ENCODE peak calls at places on chromosomes 12 and 14, in six cellular contexts. Q is uterus, E is hepatocyte, A is HepG2, C is prostate gland, D is stomach. Z is an unnamed sample. For H3K27me3, the result is how much of the 10 kb centered on the place peaks cover.

GRCh38 chr12:93572712-93573551 is 457 bp downstream of the SOCS2 start:
- DNase-seq in A (no peak), E (peak), D (no peak), C (no peak), Q (peak), Z (no peak)

GRCh38 chr12:116133149-116133548 is 144.3 kb downstream of the MED13L start:
- DNase-seq in C (no peak), D (no peak), A (peak), E (no peak), Q (no peak), Z (no peak)

GRCh38 chr14:64812412-64812811 is 67.3 kb downstream of the SPTB start:
- DNase-seq in Q (no peak), A (no peak), C (no peak), E (peak), D (peak), Z (no peak)

GRCh38 chr12:47820631-47821345 is 1.1 kb upstream of the HDAC7 start:
- DNase-seq in A (peak), E (peak), Q (peak), C (peak), D (peak), Z (peak)

GRCh38 chr12:70557583-70558263 is 79.5 kb downstream of the PTPRB start:
- DNase-seq in D (no peak), E (no peak), Q (no peak), C (no peak), A (peak), Z (no peak)

GRCh38 chr14:103548463-103549351 is 13.8 kb downstream of the BAG5 start:
- DNase-seq in E (no peak), Q (no peak), D (no peak), C (no peak), A (no peak), Z (no peak)

GRCh38 chr12:113222730-113223531 is 1.7 kb downstream of the TPCN1 start:
- DNase-seq in E (peak), A (peak), Q (peak), C (peak), D (peak), Z (peak)

GRCh38 chr14:47676301-47676617 is 854 bp upstream of the MDGA2 start:
- DNase-seq in E (no peak), C (no peak), A (no peak), D (no peak), Q (no peak), Z (no peak)

GRCh38 chr12:57840701-57841100 is 5.8 kb downstream of the CTDSP2 start:
- DNase-seq in C (no peak), D (peak), E (peak), Q (no peak), A (peak), Z (no peak)

GRCh38 chr14:77498120-77498979 is at the start of gene ISM2:
- DNase-seq in A (peak), D (peak), Q (peak), C (peak), E (peak), Z (no peak)

GRCh38 chr12:28938056-28938455 is 211.0 kb upstream of the FAR2 start:
- DNase-seq in D (no peak), A (no peak), Q (no peak), E (no peak), C (no peak), Z (no peak)

GRCh38 chr12:130441771-130442760 is 104.4 kb downstream of the PIWIL1 start:
- DNase-seq in E (no peak), Q (no peak), A (no peak), D (no peak), C (no peak), Z (no peak)

GRCh38 chr12:96906849-96907664 is at the start of gene NEDD1:
- DNase-seq in A (peak), Q (peak), C (peak), D (peak), E (peak), Z (no peak)

GRCh38 chr12:116127858-116128257 is 149.6 kb downstream of the MED13L start:
- DNase-seq in D (no peak), A (no peak), Q (no peak), E (no peak), C (no peak), Z (no peak)

GRCh38 chr14:87522575-87522974 is 470.4 kb downstream of the GALC start:
- DNase-seq in A (no peak), E (peak), D (no peak), C (no peak), Q (no peak), Z (no peak)

GRCh38 chr14:37599527-37600368 is 4.3 kb downstream of the TTC6 start:
- DNase-seq in C (no peak), E (peak), Q (no peak), A (no peak), D (no peak), Z (no peak)

GRCh38 chr14:37598085-37598972 is 2.9 kb downstream of the TTC6 start:
- DNase-seq in A (no peak), Q (no peak), E (peak), D (peak), C (no peak), Z (no peak)

GRCh38 chr14:37600880-37601741 is 5.7 kb downstream of the TTC6 start:
- DNase-seq in A (no peak), C (no peak), D (peak), Q (no peak), E (no peak), Z (no peak)

GRCh38 chr14:37597538-37598084 is 2.2 kb downstream of the TTC6 start:
- DNase-seq in E (peak), A (no peak), Q (no peak), C (no peak), D (peak), Z (no peak)

DNA sequence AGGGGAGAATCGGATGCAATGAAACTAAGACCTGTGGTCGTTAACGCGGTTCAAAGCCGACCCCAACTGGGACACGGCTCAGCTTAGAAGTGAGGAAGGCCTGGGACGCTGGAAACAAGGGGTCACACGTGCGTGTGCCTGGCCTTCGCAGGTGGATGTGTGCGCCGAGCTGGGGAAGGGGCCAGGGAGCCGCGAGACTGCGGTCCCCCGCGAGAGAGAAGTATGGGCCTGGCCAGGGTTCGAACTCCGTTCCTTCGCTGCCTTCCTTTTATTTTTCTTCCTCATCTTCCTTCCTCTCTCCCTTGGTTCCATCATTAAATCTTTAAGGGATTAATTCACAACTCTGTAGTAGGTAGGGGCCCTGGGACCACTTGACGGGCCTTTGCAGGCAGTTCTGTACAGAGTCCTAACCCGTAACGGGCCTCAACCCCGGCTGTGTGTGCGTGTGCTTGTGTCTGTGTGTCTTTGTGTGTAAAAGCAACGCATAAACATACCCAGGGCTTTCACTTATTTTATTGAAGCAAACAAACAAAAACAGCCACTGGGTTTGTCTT is 3.6 kb downstream of the TTC6 start:
- DNase-seq in Q (no peak), D (no peak), A (no peak), E (no peak), C (no peak), Z (no peak)
- H3K4me3 ChIP-seq in Q (no peak), D (peak), A (no peak), E (peak), C (peak), Z (no peak)

GRCh38 chr12:61652265-61652664 is 607.9 kb upstream of the USP15 start:
- DNase-seq in C (no peak), Q (no peak), A (no peak), D (no peak), E (no peak), Z (no peak)

GRCh38 chr12:61654698-61655097 is 605.5 kb upstream of the USP15 start:
- DNase-seq in D (no peak), C (no peak), A (peak), E (peak), Q (no peak), Z (no peak)
- TF ChIP-seq CTCF in D (no peak), C (no peak), A (no peak), E (peak), Q (no peak), Z (no peak)

GRCh38 chr12:6769003-6769389 is 2.8 kb downstream of the PTMS start:
- DNase-seq in A (no peak), Q (peak), E (peak), C (peak), D (no peak), Z (no peak)
- H3K27me3 ChIP-seq in A (under half), Q (under half), E (under half), C (under half), D (under half), Z (under half)

DNA sequence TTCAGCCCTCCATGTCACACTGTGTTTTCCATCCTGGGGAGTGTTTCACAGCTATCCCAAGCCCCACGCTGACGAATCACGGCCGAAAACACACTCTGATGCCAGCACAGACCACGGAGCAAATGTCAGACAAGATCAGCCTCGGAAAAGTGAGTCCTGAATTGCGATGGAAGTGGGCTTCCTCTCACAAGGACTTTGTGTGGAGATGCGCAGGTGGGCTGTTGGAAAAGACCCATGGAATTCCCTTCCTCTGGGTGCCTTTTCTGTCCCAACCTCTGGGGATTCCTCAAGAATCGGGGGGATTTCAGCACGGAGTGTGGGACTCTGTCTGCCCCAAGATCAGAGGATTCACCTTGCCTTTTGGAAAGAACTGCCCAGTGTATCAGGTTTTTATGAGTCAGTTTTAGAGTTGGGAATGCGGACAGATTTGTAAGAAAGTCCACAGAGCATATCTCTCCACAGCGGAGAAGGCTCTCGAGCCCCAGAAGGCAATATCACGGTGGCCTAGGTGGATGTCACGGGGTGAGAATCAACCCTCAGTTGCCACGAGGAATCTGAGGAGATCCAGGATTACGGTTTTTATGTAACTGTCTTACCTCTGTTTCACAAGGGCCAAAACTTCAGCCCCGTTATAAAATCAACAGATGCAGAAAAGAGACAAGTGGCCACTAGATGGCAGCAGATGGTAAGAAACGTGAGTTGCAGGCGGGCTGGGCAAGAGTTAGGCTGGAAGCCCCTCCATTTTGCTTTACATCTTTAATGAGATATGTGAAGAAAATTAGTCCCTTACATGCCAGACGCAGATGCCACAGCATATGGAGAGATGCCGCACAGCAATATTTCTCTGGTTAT is 201.9 kb downstream of the DAD1 start:
- DNase-seq in C (peak), E (peak), D (peak), Q (peak), A (peak), Z (no peak)
- H3K4me3 ChIP-seq in C (no peak), E (no peak), D (no peak), Q (no peak), A (no peak), Z (no peak)

DNA sequence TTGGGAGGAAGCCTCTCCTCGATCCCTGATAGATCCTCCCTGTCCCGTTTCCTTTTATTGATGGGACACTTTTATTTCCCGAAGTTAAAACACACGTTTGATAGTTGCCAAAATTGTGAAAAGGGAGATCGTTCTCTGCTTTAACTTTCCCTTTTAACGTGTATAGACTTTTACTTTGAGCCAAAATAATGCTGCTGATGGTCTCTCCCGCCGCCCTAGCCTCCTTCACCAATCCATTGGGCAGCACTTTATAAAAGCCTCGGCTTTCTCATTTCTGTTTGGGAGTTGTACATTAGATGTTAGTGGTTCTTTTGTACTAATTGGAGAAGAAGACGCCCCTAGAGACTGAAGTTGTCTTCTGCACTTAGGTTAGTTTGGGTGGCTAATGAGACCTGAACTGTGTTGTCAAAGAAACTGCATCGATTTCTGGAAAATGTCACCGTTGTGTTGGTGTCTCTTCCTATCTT is 1.4 kb downstream of the TMTC2 start:
- DNase-seq in D (no peak), A (no peak), Q (no peak), E (peak), C (no peak), Z (no peak)
- TF ChIP-seq CTCF in D (no peak), A (no peak), Q (no peak), E (peak), C (no peak), Z (peak)

GRCh38 chr14:39847852-39848251 is 415.6 kb upstream of the FBXO33 start:
- DNase-seq in Q (no peak), D (no peak), C (no peak), A (no peak), E (no peak), Z (no peak)

GRCh38 chr14:39841088-39841487 is 408.9 kb upstream of the FBXO33 start:
- DNase-seq in D (no peak), C (no peak), A (no peak), E (no peak), Q (no peak), Z (no peak)

GRCh38 chr14:39847191-39847590 is 415.0 kb upstream of the FBXO33 start:
- DNase-seq in A (no peak), C (no peak), Q (no peak), D (no peak), E (no peak), Z (peak)

DNA sequence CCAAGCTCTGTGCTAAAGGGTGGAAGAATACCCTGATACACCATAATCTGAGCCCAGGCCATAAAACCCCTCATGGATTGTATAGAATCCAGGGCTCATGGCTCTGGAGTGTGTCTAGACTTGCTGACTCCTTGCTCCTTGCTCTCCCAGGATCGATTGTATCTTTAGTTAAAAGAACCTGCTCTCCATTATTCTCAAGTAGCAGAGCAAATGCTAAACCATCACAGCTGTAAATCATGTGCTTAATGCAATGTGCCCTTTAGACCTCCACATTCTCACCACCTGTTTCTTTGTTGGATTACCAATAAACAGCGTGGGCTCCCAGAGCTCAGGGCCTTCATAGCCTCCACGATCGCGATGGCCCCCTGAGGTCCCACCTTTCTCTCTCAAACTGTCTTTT is 411.6 kb upstream of the FBXO33 start:
- DNase-seq in E (no peak), A (no peak), C (no peak), Q (no peak), D (no peak), Z (no peak)
- H3K27me3 ChIP-seq in E (under half), A (under half), C (under half), Q (under half), D (under half), Z (under half)

DNA sequence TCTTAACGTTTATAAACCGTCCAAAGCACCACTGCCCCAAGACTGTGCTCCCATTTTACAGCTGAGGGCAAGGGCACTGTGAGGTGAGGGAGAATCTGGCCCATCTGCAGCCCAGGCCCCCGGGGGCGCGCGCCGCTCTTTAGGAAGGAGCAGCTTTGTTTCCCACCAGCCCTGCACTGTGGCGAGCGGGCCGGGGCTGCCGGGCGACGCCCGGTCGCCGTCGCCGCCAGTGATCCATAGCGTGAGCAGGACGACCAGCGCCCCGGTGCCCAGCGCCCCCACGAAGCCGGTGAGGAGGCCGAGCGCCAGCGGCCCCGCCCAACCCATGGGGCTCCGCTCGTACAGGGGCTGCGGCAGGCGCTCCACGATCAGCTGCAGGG is 34.6 kb downstream of the FIGNL2 start:
- DNase-seq in D (no peak), C (no peak), E (no peak), Q (no peak), A (no peak), Z (no peak)
- H3K4me3 ChIP-seq in D (peak), C (peak), E (no peak), Q (peak), A (peak), Z (peak)

DNA sequence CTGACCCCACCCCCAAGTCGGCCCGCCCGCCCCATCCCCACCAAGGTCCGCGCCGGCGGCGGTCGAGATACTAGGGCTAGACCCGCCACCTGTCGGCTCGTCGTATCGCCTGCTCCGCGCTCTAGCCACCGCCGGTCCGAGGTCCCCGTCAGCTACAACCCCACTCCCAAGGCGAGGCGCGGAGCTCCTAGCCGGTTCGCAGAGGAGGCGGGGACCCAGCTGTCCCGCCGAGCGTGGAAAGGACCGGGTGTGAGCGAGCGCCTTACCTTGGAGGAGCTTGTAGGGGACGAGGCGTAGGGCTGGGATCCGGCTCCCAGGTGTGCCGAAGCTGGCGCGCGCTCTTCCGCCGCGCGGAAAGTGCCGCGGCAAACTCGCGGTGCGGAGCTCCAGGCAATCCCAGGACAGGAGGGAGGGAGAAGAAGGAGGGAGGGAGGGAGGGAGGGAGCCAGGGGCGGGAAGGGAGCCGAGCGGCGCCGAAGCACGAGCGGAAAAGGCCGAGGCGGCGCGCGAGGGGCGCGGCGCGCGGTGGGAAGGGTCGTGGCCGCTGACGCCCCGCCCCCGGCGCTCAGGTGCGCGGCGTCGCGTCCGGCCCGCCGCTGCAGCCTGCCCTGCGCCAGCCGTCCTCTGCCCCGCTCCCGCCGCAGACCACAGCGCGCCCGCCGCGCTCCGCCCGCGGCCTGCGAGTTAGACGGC is at the start of gene PAWR:
- DNase-seq in Q (peak), D (peak), A (peak), E (peak), C (peak), Z (no peak)
- TF ChIP-seq CTCF in Q (peak), D (peak), A (peak), E (peak), C (peak), Z (peak)

GRCh38 chr12:52613363-52614030 is 4.9 kb downstream of the KRT73 start:
- DNase-seq in C (no peak), Q (no peak), E (no peak), D (no peak), A (no peak), Z (no peak)
- H3K27me3 ChIP-seq in C (under half), Q (under half), E (under half), D (under half), A (under half), Z (under half)

Z was measured in kidney epithelial cell.